ENCODE peak calls at places on chromosome 10, in eight cellular contexts. T, I, K, G, V, S, F and D are unnamed samples.

GRCh38 chr10:119538632-119539358 is 3.7 kb downstream of the RGS10 start:
- DNase-seq in I (no peak), G (no peak), T (peak), V (no peak), S (peak), F (no peak), K (no peak), D (no peak)

GRCh38 chr10:75708060-75708459 is 276.6 kb downstream of the LRMDA start:
- DNase-seq in I (no peak), S (no peak), G (no peak), K (peak), F (no peak), V (no peak), T (no peak), D (no peak)

GRCh38 chr10:113026679-113027078 is 76.6 kb downstream of the TCF7L2 start:
- DNase-seq in V (no peak), G (no peak), S (no peak), K (no peak), I (no peak), T (no peak), F (peak), D (no peak)

GRCh38 chr10:48463318-48464003 is 141.4 kb downstream of the ARHGAP22 start:
- DNase-seq in K (no peak), G (no peak), T (no peak), F (no peak), I (no peak), S (no peak), V (no peak), D (peak)

GRCh38 chr10:131885391-131886165 is 15.2 kb upstream of the PPP2R2D start:
- DNase-seq in G (peak), V (peak), F (no peak), I (peak), S (peak), T (peak), K (no peak), D (peak)

GRCh38 chr10:59177031-59177861 is 803 bp downstream of the PHYHIPL start:
- DNase-seq in F (peak), K (peak), G (peak), I (no peak), T (no peak), S (no peak), V (peak), D (peak)

GRCh38 chr10:86292462-86293322 is 73.9 kb downstream of the GRID1 start:
- DNase-seq in F (no peak), V (no peak), S (no peak), T (no peak), G (no peak), K (peak), I (peak), D (no peak)

GRCh38 chr10:3959370-3960266 is 174.6 kb upstream of the KLF6 start:
- DNase-seq in T (no peak), F (no peak), G (no peak), I (no peak), K (no peak), V (no peak), S (no peak), D (no peak)

GRCh38 chr10:125554016-125554703 is 128.8 kb downstream of the TEX36 start:
- DNase-seq in T (no peak), G (no peak), F (no peak), V (no peak), S (no peak), I (no peak), K (no peak), D (no peak)

GRCh38 chr10:1634239-1634638 is 103.1 kb downstream of the ADARB2 start:
- DNase-seq in T (no peak), F (no peak), S (no peak), V (no peak), G (no peak), I (no peak), K (no peak), D (no peak)

GRCh38 chr10:62759599-62760175 is 44.8 kb upstream of the ADO start:
- DNase-seq in S (no peak), T (no peak), F (no peak), G (no peak), V (no peak), I (no peak), K (no peak), D (no peak)

GRCh38 chr10:71547290-71547689 is 150.6 kb downstream of the CDH23 start:
- DNase-seq in S (no peak), G (no peak), I (no peak), K (no peak), V (no peak), F (no peak), T (no peak), D (no peak)

GRCh38 chr10:75019360-75019759 is 92.1 kb upstream of the SAMD8 start:
- DNase-seq in K (peak), S (no peak), V (no peak), I (no peak), T (peak), G (no peak), F (peak), D (no peak)

GRCh38 chr10:114967071-114967470 is 29.1 kb downstream of the TRUB1 start:
- DNase-seq in V (no peak), K (no peak), S (no peak), G (no peak), I (no peak), F (peak), T (no peak), D (no peak)

GRCh38 chr10:72665925-72666324 is 26.0 kb upstream of the MCU start:
- DNase-seq in K (no peak), G (no peak), I (no peak), T (no peak), V (no peak), S (no peak), F (peak), D (no peak)

GRCh38 chr10:86899128-86899527 is 58.3 kb downstream of the MMRN2 start:
- DNase-seq in F (no peak), V (no peak), S (no peak), I (no peak), K (no peak), G (no peak), T (no peak), D (no peak)

GRCh38 chr10:73965890-73966768 is 31.8 kb upstream of the VCL start:
- DNase-seq in K (peak), I (peak), F (peak), V (no peak), S (no peak), G (peak), T (no peak), D (no peak)

GRCh38 chr10:79135790-79136189 is 67.0 kb downstream of the ZMIZ1 start:
- DNase-seq in I (peak), T (no peak), V (no peak), F (no peak), G (no peak), S (no peak), K (no peak), D (no peak)

GRCh38 chr10:117261501-117261900 is 20.6 kb downstream of the SLC18A2 start:
- DNase-seq in V (no peak), S (no peak), G (no peak), I (no peak), K (no peak), T (no peak), F (no peak), D (no peak)

GRCh38 chr10:97882142-97883091 is 32.8 kb downstream of the GOLGA7B start:
- DNase-seq in I (no peak), K (no peak), V (no peak), F (peak), G (no peak), S (no peak), T (no peak), D (peak)

GRCh38 chr10:75547391-75548298 is 116.2 kb downstream of the LRMDA start:
- DNase-seq in T (no peak), S (no peak), I (no peak), V (no peak), K (no peak), G (no peak), F (peak), D (no peak)

GRCh38 chr10:30155401-30155800 is 96.0 kb upstream of the JCAD start:
- DNase-seq in G (no peak), S (no peak), T (no peak), K (no peak), I (no peak), F (no peak), V (no peak), D (no peak)

GRCh38 chr10:22420787-22421517 is 75.7 kb downstream of the SPAG6 start:
- DNase-seq in I (no peak), S (no peak), T (peak), F (peak), K (peak), V (no peak), G (no peak), D (no peak)

GRCh38 chr10:21329995-21330627 is 195.4 kb downstream of the SKIDA1 start:
- DNase-seq in S (no peak), K (peak), G (no peak), T (no peak), I (no peak), F (peak), V (no peak), D (no peak)

GRCh38 chr10:129784891-129785290 is 179.2 kb downstream of the EBF3 start:
- DNase-seq in I (no peak), G (no peak), V (no peak), T (no peak), S (no peak), K (no peak), F (no peak), D (no peak)

GRCh38 chr10:121452581-121452980 is 145.7 kb downstream of the FGFR2 start:
- DNase-seq in I (no peak), V (no peak), G (no peak), T (no peak), S (no peak), K (no peak), F (no peak), D (no peak)

GRCh38 chr10:124106241-124106905 is 13.0 kb upstream of the CHST15 start:
- DNase-seq in I (peak), V (no peak), S (no peak), F (no peak), G (peak), K (no peak), T (no peak), D (peak)

GRCh38 chr10:133225707-133226191 is 4.3 kb upstream of the UTF1 start:
- DNase-seq in I (no peak), V (no peak), K (no peak), F (no peak), S (no peak), T (no peak), G (no peak), D (no peak)

GRCh38 chr10:88848499-88848898 is 3.1 kb downstream of the ANKRD22 start:
- DNase-seq in F (peak), T (no peak), K (no peak), V (no peak), I (no peak), S (no peak), G (no peak), D (no peak)

GRCh38 chr10:92691591-92692084 is 1.9 kb downstream of the HHEX start:
- DNase-seq in S (no peak), F (no peak), G (peak), V (peak), I (peak), K (no peak), T (no peak), D (peak)

GRCh38 chr10:27948191-27948590 is 50.7 kb downstream of the ODAD2 start:
- DNase-seq in F (no peak), I (no peak), T (no peak), V (no peak), G (no peak), S (no peak), K (no peak), D (no peak)

GRCh38 chr10:75651452-75651851 is 220.0 kb downstream of the LRMDA start:
- DNase-seq in I (no peak), S (no peak), T (no peak), V (no peak), F (no peak), G (no peak), K (no peak), D (no peak)

GRCh38 chr10:12194752-12195271 is 879 bp downstream of the NUDT5 start:
- DNase-seq in S (no peak), K (peak), F (peak), G (peak), I (peak), T (peak), V (no peak), D (peak)

GRCh38 chr10:1344846-1345245 is 288.7 kb downstream of the WDR37 start:
- DNase-seq in T (no peak), K (no peak), F (no peak), G (no peak), V (no peak), I (no peak), S (no peak), D (no peak)

GRCh38 chr10:102752266-102752930 is 8.7 kb downstream of the WBP1L start:
- DNase-seq in V (no peak), G (no peak), T (no peak), S (no peak), K (no peak), I (no peak), F (peak), D (no peak)

GRCh38 chr10:22849077-22849810 is 78.6 kb upstream of the ARMC3 start:
- DNase-seq in V (peak), T (peak), K (no peak), I (peak), G (peak), S (no peak), F (no peak), D (peak)

GRCh38 chr10:62471718-62472117 is 97.5 kb downstream of the ZNF365 start:
- DNase-seq in S (no peak), K (no peak), I (no peak), V (no peak), F (no peak), G (no peak), T (no peak), D (no peak)